ENCODE peak calls at places on chromosomes 3 and 15, in four cellular contexts. One of them, this sample, is unnamed. For H3K36me3 and H3K27me3, the result is how much of the 10 kb centered on the place peaks cover.

GRCh38 chr3:151379083-151379734 is 5.3 kb downstream of the P2RY12 start:
- DNase-seq in thyroid gland: no peak
- DNase-seq in sigmoid colon: no peak
- DNase-seq in kidney epithelial cell: no peak
- DNase-seq in this sample: no peak

GRCh38 chr15:52877255-52877654 is 87.1 kb upstream of the ONECUT1 start:
- DNase-seq in sigmoid colon: no peak
- DNase-seq in kidney epithelial cell: no peak
- DNase-seq in thyroid gland: no peak
- DNase-seq in this sample: no peak

GRCh38 chr15:63920504-63921178 is 86.9 kb upstream of the HERC1 start:
- DNase-seq in thyroid gland: no peak
- DNase-seq in kidney epithelial cell: no peak
- DNase-seq in sigmoid colon: no peak
- DNase-seq in this sample: no peak

GRCh38 chr15:84681822-84682221 is 23.8 kb upstream of the NMB start:
- DNase-seq in thyroid gland: peak
- DNase-seq in kidney epithelial cell: peak
- DNase-seq in sigmoid colon: no peak
- DNase-seq in this sample: no peak

GRCh38 chr3:44870375-44871061 is 3.9 kb upstream of the TGM4 start:
- DNase-seq in thyroid gland: peak
- DNase-seq in kidney epithelial cell: no peak
- DNase-seq in sigmoid colon: no peak
- DNase-seq in this sample: no peak

GRCh38 chr15:41917767-41918430 is 24.0 kb upstream of the SPTBN5 start:
- DNase-seq in thyroid gland: no peak
- DNase-seq in sigmoid colon: no peak
- DNase-seq in kidney epithelial cell: peak
- DNase-seq in this sample: no peak

GRCh38 chr3:26308454-26308853 is 314.1 kb upstream of the LRRC3B start:
- DNase-seq in sigmoid colon: no peak
- DNase-seq in thyroid gland: no peak
- DNase-seq in kidney epithelial cell: no peak
- DNase-seq in this sample: peak

GRCh38 chr3:46889381-46890110 is 12.0 kb downstream of the PTH1R start:
- DNase-seq in sigmoid colon: no peak
- DNase-seq in kidney epithelial cell: no peak
- DNase-seq in thyroid gland: peak
- DNase-seq in this sample: no peak

GRCh38 chr3:9704343-9705322 is 1.0 kb downstream of the CPNE9 start:
- DNase-seq in thyroid gland: peak
- DNase-seq in kidney epithelial cell: no peak
- DNase-seq in sigmoid colon: no peak
- DNase-seq in this sample: peak

GRCh38 chr15:57921371-57921770 is 144.1 kb downstream of the ALDH1A2 start:
- DNase-seq in kidney epithelial cell: no peak
- DNase-seq in sigmoid colon: no peak
- DNase-seq in thyroid gland: no peak
- DNase-seq in this sample: no peak

GRCh38 chr15:28094732-28095521 is 4.2 kb downstream of the OCA2 start:
- DNase-seq in sigmoid colon: peak
- DNase-seq in thyroid gland: peak
- DNase-seq in kidney epithelial cell: no peak
- DNase-seq in this sample: peak

GRCh38 chr3:107241217-107241616 is 136.0 kb upstream of the CCDC54 start:
- DNase-seq in kidney epithelial cell: no peak
- DNase-seq in sigmoid colon: no peak
- DNase-seq in thyroid gland: peak
- DNase-seq in this sample: peak

GRCh38 chr3:83934208-83935150 is 1024.3 kb upstream of the CADM2 start:
- DNase-seq in thyroid gland: no peak
- DNase-seq in kidney epithelial cell: peak
- DNase-seq in sigmoid colon: no peak
- DNase-seq in this sample: no peak

GRCh38 chr3:21670386-21670785 is 80.6 kb downstream of the ZNF385D start:
- DNase-seq in sigmoid colon: no peak
- DNase-seq in kidney epithelial cell: no peak
- DNase-seq in thyroid gland: no peak
- DNase-seq in this sample: no peak

GRCh38 chr3:170256597-170256996 is 34.4 kb downstream of the PRKCI start:
- DNase-seq in kidney epithelial cell: no peak
- DNase-seq in sigmoid colon: no peak
- DNase-seq in thyroid gland: no peak
- DNase-seq in this sample: no peak

GRCh38 chr3:138950006-138950644 is 3.1 kb downstream of the FOXL2NB start:
- DNase-seq in kidney epithelial cell: no peak
- DNase-seq in sigmoid colon: no peak
- DNase-seq in thyroid gland: peak
- DNase-seq in this sample: peak

GRCh38 chr3:187084580-187084979 is 54.7 kb downstream of the RPL39L start:
- DNase-seq in kidney epithelial cell: no peak
- DNase-seq in sigmoid colon: no peak
- DNase-seq in thyroid gland: no peak
- DNase-seq in this sample: no peak

GRCh38 chr3:141115752-141116541 is 64.8 kb downstream of the SPSB4 start:
- DNase-seq in kidney epithelial cell: no peak
- DNase-seq in sigmoid colon: peak
- DNase-seq in thyroid gland: no peak
- DNase-seq in this sample: no peak

GRCh38 chr3:47444103-47444502 is 31.6 kb downstream of the SCAP start:
- DNase-seq in thyroid gland: no peak
- DNase-seq in sigmoid colon: no peak
- DNase-seq in kidney epithelial cell: no peak
- DNase-seq in this sample: no peak

GRCh38 chr3:170471149-170471548 is 52.5 kb downstream of the CLDN11 start:
- DNase-seq in sigmoid colon: no peak
- DNase-seq in kidney epithelial cell: no peak
- DNase-seq in thyroid gland: no peak
- DNase-seq in this sample: no peak

GRCh38 chr15:41886741-41887140 is 7.1 kb downstream of the SPTBN5 start:
- DNase-seq in kidney epithelial cell: no peak
- DNase-seq in sigmoid colon: no peak
- DNase-seq in thyroid gland: no peak
- DNase-seq in this sample: no peak

GRCh38 chr3:194740859-194741486 is 55.3 kb downstream of the FAM43A start:
- DNase-seq in sigmoid colon: no peak
- DNase-seq in kidney epithelial cell: peak
- DNase-seq in thyroid gland: peak
- DNase-seq in this sample: peak

GRCh38 chr3:31219131-31219843 is 313.4 kb upstream of the STT3B start:
- DNase-seq in thyroid gland: no peak
- DNase-seq in sigmoid colon: no peak
- DNase-seq in kidney epithelial cell: no peak
- DNase-seq in this sample: no peak

GRCh38 chr3:139201446-139202225 is 142.2 kb upstream of the MRPS22 start:
- DNase-seq in thyroid gland: no peak
- DNase-seq in kidney epithelial cell: no peak
- DNase-seq in sigmoid colon: no peak
- DNase-seq in this sample: no peak

GRCh38 chr3:151093905-151094304 is 8.4 kb downstream of the MED12L start:
- DNase-seq in sigmoid colon: no peak
- DNase-seq in thyroid gland: no peak
- DNase-seq in kidney epithelial cell: no peak
- DNase-seq in this sample: no peak

DNA sequence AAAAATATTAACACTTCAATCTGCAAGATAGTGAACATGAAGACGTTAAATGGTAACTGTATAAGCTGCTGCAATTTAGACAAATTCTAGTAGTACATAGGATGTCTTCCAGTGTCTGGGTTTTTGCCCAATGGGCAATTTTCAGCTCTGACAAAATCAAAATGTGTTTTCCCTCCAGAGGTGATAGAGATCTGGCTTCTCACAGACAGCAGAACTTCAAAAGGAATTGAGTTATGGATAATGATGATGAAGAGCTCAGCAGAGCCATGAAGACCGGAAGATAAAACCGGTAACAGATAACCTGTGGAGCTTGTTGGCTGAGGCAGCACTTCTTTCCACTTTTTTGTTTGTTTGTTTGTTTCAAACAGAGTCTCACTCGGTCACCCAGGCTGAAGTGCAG is 89.4 kb upstream of the NTRK3 start:
- DNase-seq in kidney epithelial cell: no peak
- DNase-seq in sigmoid colon: no peak
- DNase-seq in thyroid gland: no peak
- DNase-seq in this sample: no peak
- H3K4me3 ChIP-seq in kidney epithelial cell: no peak
- H3K4me3 ChIP-seq in sigmoid colon: no peak
- H3K4me3 ChIP-seq in thyroid gland: no peak
- H3K4me3 ChIP-seq in this sample: no peak

DNA sequence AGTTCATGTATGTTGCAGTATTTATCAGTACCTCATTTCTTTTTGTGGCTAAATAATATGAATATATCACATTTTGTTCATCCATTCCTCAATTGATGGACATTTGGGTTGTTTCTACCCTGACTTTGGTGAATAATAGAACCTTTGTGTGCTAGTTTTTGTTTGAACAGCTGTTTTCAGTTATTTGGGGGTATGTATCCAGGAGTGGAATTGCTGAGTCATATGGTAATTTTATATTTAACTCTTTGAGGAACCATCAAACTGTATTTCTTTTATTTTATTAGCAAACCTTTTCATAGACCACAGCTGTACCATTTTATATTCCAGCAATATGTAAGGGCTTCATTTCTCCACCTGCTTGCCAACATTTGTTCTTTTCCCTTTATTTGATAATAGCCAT is 38.4 kb upstream of the RBM5 start:
- DNase-seq in sigmoid colon: no peak
- DNase-seq in thyroid gland: no peak
- DNase-seq in kidney epithelial cell: no peak
- DNase-seq in this sample: no peak
- H3K36me3 ChIP-seq in sigmoid colon: under half
- H3K36me3 ChIP-seq in thyroid gland: under half
- H3K36me3 ChIP-seq in kidney epithelial cell: under half
- H3K36me3 ChIP-seq in this sample: under half

GRCh38 chr15:66221126-66221525 is 32.4 kb downstream of the MEGF11 start:
- DNase-seq in thyroid gland: no peak
- DNase-seq in sigmoid colon: no peak
- DNase-seq in kidney epithelial cell: no peak
- DNase-seq in this sample: no peak
- H3K27me3 ChIP-seq in thyroid gland: under half
- H3K27me3 ChIP-seq in sigmoid colon: under half
- H3K27me3 ChIP-seq in kidney epithelial cell: under half
- H3K27me3 ChIP-seq in this sample: under half

DNA sequence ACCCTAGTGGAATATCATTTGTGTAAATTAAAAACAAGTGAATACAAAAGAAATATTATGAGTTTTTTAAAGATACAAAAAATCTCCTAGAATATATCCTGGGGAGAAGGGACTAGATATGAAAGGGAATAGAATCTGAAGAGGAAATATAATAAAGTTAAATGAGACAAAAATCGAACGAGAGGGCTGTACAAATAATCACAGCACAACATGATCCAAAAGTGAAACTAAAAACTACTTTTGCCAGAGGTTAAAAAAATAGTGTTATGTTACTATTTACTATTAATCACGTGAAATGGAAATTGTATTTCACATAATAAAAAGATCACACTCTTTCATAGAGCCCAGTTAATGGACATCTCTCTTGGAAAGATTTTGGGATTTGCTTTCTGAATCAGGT is 28.6 kb downstream of the CGGBP1 start:
- DNase-seq in kidney epithelial cell: no peak
- DNase-seq in sigmoid colon: no peak
- DNase-seq in thyroid gland: no peak
- DNase-seq in this sample: no peak
- H3K4me3 ChIP-seq in kidney epithelial cell: no peak
- H3K4me3 ChIP-seq in sigmoid colon: no peak
- H3K4me3 ChIP-seq in thyroid gland: no peak
- H3K4me3 ChIP-seq in this sample: no peak

GRCh38 chr3:33388374-33389100 is 51.7 kb downstream of the UBP1 start:
- DNase-seq in kidney epithelial cell: no peak
- DNase-seq in sigmoid colon: no peak
- DNase-seq in thyroid gland: no peak
- DNase-seq in this sample: no peak
- H3K36me3 ChIP-seq in kidney epithelial cell: under half
- H3K36me3 ChIP-seq in sigmoid colon: under half
- H3K36me3 ChIP-seq in thyroid gland: under half
- H3K36me3 ChIP-seq in this sample: under half

GRCh38 chr15:88727439-88727838 is 75.8 kb upstream of the ACAN start:
- DNase-seq in sigmoid colon: no peak
- DNase-seq in kidney epithelial cell: no peak
- DNase-seq in thyroid gland: no peak
- DNase-seq in this sample: no peak

GRCh38 chr15:88735212-88735611 is 68.0 kb upstream of the ACAN start:
- DNase-seq in thyroid gland: no peak
- DNase-seq in sigmoid colon: no peak
- DNase-seq in kidney epithelial cell: no peak
- DNase-seq in this sample: no peak

GRCh38 chr15:88725305-88726220 is 77.7 kb upstream of the ACAN start:
- DNase-seq in thyroid gland: no peak
- DNase-seq in sigmoid colon: no peak
- DNase-seq in kidney epithelial cell: no peak
- DNase-seq in this sample: no peak

GRCh38 chr15:88729581-88729980 is 73.7 kb upstream of the ACAN start:
- DNase-seq in sigmoid colon: no peak
- DNase-seq in kidney epithelial cell: no peak
- DNase-seq in thyroid gland: no peak
- DNase-seq in this sample: no peak

GRCh38 chr15:88730751-88731150 is 72.5 kb upstream of the ACAN start:
- DNase-seq in kidney epithelial cell: no peak
- DNase-seq in thyroid gland: no peak
- DNase-seq in sigmoid colon: no peak
- DNase-seq in this sample: no peak
- H3K27me3 ChIP-seq in kidney epithelial cell: under half
- H3K27me3 ChIP-seq in thyroid gland: under half
- H3K27me3 ChIP-seq in sigmoid colon: under half
- H3K27me3 ChIP-seq in this sample: under half

GRCh38 chr3:13282986-13283876 is 136.9 kb downstream of the NUP210 start:
- DNase-seq in sigmoid colon: peak
- DNase-seq in kidney epithelial cell: no peak
- DNase-seq in thyroid gland: no peak
- DNase-seq in this sample: peak
- H3K4me3 ChIP-seq in sigmoid colon: peak
- H3K4me3 ChIP-seq in kidney epithelial cell: peak
- H3K4me3 ChIP-seq in thyroid gland: no peak
- H3K4me3 ChIP-seq in this sample: peak

DNA sequence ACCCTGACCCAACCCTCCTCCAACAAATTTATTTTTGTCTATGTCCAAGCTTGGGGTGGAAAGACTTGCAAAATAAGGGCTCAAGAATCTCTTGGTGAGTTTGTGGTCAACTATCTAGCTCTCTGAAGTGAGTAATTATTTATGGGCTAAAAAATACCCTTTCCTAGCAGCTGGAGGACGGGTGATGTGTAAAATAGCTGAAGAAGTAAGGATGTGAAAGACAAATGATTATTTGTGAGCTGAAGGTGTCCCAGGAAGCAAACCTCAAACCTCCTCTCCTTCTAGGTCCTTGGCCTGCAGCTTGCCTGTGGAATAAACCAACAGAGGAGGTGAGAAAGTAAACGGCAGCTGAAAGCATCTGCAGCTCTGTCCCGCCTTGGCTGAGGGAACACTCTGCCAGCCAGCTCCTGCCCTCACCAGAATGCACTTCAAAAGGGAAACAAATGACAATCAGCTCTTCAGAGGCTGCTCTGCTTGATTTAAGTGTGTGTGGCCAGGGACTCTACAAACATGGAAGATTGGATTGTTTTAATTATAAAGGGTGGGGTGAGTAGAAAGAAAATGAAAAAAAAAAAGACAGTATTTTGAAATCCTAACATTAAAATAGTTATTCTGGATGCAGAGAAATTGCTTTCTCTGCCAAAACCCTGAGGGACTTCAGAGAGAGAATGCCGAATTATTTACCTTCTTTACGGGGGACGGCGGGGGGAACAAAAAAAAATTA is 60.3 kb downstream of the TM4SF4 start:
- DNase-seq in sigmoid colon: peak
- DNase-seq in kidney epithelial cell: no peak
- DNase-seq in thyroid gland: peak
- DNase-seq in this sample: no peak
- H3K36me3 ChIP-seq in sigmoid colon: under half
- H3K36me3 ChIP-seq in kidney epithelial cell: under half
- H3K36me3 ChIP-seq in thyroid gland: under half
- H3K36me3 ChIP-seq in this sample: under half